ENCODE peak calls at places on chromosomes 7 and 10, in five cellular contexts. G is fibroblast of mammary gland, O is nephron progenitor cell, B is upper lobe of right lung, E is hepatocyte. D is an unnamed sample.

GRCh38 chr10:48468866-48469511 is 135.9 kb downstream of the ARHGAP22 start:
- DNase-seq in O (no peak), G (no peak), B (peak), E (no peak), D (peak)

GRCh38 chr10:63346015-63346441 is 119.7 kb downstream of the JMJD1C start:
- DNase-seq in B (no peak), G (peak), O (no peak), E (no peak), D (no peak)

GRCh38 chr10:112258407-112258806 is 24.8 kb upstream of the TECTB start:
- DNase-seq in B (no peak), O (no peak), G (no peak), E (no peak), D (no peak)

GRCh38 chr10:102801978-102802377 is 35.2 kb downstream of the CYP17A1 start:
- DNase-seq in E (no peak), G (no peak), B (no peak), O (no peak), D (no peak)

GRCh38 chr7:113945018-113945938 is 26.5 kb upstream of the PPP1R3A start:
- DNase-seq in B (no peak), O (no peak), E (no peak), G (no peak), D (no peak)

GRCh38 chr10:17290226-17290625 is 62.2 kb downstream of the VIM start:
- DNase-seq in G (peak), O (no peak), E (no peak), B (no peak), D (no peak)

GRCh38 chr7:85186521-85187241 is at the start of gene SEMA3D:
- DNase-seq in E (peak), B (peak), O (peak), G (peak), D (peak)

GRCh38 chr10:45180946-45181439 is 134.4 kb downstream of the OR13A1 start:
- DNase-seq in O (no peak), G (no peak), B (no peak), E (no peak), D (no peak)

GRCh38 chr7:102469972-102470825 is 5.4 kb downstream of the LRWD1 start:
- DNase-seq in G (no peak), B (no peak), O (peak), E (no peak), D (peak)

GRCh38 chr7:74324499-74325229 is 35.5 kb downstream of the CLIP2 start:
- DNase-seq in B (no peak), G (no peak), E (no peak), O (no peak), D (no peak)

GRCh38 chr7:136687693-136688322 is 180.6 kb upstream of the CHRM2 start:
- DNase-seq in O (peak), G (peak), B (no peak), E (peak), D (no peak)

GRCh38 chr10:60463726-60464125 is 74.1 kb upstream of the ANK3 start:
- DNase-seq in O (no peak), B (no peak), E (no peak), G (no peak), D (no peak)

GRCh38 chr10:14673189-14673947 is 101.3 kb downstream of the FAM107B start:
- DNase-seq in O (no peak), G (peak), B (no peak), E (peak), D (no peak)
- TF ChIP-seq CTCF in O (no peak), G (no peak), B (no peak), E (no peak), D (no peak)

GRCh38 chr10:91206427-91206826 is 14.0 kb upstream of the PCGF5 start:
- DNase-seq in E (no peak), O (no peak), G (no peak), B (no peak), D (no peak)

GRCh38 chr10:91206837-91207474 is 13.5 kb upstream of the PCGF5 start:
- DNase-seq in E (no peak), G (no peak), O (no peak), B (no peak), D (no peak)

GRCh38 chr10:91210435-91210834 is 10.0 kb upstream of the PCGF5 start:
- DNase-seq in E (peak), O (no peak), B (peak), G (no peak), D (no peak)

GRCh38 chr10:91210014-91210413 is 10.4 kb upstream of the PCGF5 start:
- DNase-seq in O (no peak), B (no peak), G (no peak), E (no peak), D (no peak)

GRCh38 chr10:91208645-91209044 is 11.8 kb upstream of the PCGF5 start:
- DNase-seq in O (no peak), B (no peak), E (no peak), G (no peak), D (no peak)
- TF ChIP-seq CTCF in O (no peak), B (no peak), E (no peak), G (peak), D (no peak)

DNA sequence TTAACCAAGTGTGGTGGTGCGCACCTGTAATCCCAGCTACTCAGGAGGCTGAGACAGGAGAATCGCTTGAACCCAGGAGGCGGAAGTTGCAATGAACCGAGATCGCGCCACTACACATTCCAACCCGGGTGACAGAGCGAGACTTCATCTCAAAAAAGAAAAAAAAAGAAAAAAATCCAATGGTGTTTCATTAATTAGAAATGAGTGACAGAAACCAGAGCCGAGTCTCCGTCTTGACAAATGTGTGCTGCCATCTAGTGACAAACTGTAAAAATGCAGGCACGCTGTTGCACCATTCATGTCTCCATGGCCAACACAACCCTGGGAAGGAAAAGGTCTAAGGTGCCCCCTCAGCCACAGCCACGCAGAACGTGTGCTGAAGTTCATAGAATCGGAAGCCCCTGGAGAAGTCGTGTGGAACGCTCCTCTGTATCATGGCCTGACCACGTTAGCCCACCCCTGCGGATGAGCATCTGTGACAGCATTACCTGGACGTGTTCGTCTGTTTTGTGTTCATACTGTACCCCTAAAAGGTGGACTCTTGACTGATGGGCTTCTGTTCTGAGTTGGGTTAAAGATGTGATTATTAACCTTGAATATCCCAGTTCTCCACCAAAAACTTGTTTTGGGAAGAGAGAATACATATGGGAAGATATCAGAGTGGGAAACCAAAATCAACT is 94.9 kb downstream of the LYZL2 start:
- DNase-seq in G (peak), E (peak), O (peak), B (no peak), D (peak)
- TF ChIP-seq CTCF in G (peak), E (peak), O (peak), B (peak), D (peak)

GRCh38 chr7:16726189-16726588 is 27.4 kb upstream of the TSPAN13 start:
- DNase-seq in B (no peak), O (no peak), E (no peak), G (no peak), D (no peak)
- TF ChIP-seq CTCF in B (no peak), O (no peak), E (no peak), G (no peak), D (no peak)

GRCh38 chr7:36506820-36507219 is 117.2 kb downstream of the ANLN start:
- DNase-seq in E (no peak), B (no peak), O (no peak), G (peak), D (no peak)
- TF ChIP-seq CTCF in E (no peak), B (no peak), O (no peak), G (no peak), D (no peak)

DNA sequence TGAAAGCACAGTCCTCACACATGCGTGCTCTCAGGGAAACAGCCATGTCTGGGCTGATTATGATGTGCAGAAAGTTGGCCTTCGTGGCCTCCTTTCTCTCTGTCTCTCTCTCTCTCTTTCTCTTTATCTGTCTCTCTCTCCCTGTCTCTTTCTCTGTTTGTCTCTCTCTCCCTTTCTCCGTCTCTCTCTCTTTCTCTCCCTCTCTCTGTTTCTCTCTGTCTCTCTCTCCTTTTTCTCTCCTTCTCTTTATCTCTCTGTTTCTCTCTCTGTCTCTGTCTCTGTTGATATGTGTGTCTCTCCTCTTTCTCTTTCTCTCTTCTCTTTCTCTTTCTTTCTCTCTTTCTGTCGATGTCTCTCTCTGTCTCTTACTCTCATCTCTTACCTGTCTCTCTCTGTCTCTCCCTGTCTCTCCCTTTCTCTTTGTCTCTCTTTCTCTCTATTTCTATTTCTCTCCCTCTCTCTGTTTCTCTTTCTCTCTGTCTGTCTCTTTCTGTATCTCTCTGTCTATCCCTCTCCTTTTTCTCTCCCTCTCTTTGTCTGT is 105.4 kb upstream of the MPP7 start:
- DNase-seq in E (no peak), B (no peak), G (no peak), O (no peak), D (no peak)
- TF ChIP-seq CTCF in E (no peak), B (no peak), G (no peak), O (no peak), D (no peak)

DNA sequence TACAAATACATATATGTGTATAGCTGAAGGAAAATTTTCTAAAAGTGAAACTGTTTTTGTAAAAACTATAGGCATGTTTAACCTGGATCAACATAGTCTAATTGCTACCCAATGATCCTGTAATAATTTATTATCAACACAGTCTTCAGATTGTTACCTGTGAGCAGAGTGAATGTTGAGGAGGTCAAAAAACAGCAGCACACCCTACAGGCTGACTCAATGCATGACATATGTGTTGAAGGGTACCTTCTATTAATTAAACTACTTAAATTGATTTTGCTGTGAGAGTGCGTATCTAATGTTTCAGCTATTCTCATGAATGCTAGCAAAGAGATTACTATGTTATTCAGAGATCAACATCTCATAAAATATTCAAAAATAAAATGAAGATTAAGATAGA is 411.4 kb downstream of the TNS3 start:
- DNase-seq in O (no peak), E (no peak), B (no peak), G (no peak), D (no peak)
- TF ChIP-seq CTCF in O (peak), E (peak), B (peak), G (peak), D (no peak)

DNA sequence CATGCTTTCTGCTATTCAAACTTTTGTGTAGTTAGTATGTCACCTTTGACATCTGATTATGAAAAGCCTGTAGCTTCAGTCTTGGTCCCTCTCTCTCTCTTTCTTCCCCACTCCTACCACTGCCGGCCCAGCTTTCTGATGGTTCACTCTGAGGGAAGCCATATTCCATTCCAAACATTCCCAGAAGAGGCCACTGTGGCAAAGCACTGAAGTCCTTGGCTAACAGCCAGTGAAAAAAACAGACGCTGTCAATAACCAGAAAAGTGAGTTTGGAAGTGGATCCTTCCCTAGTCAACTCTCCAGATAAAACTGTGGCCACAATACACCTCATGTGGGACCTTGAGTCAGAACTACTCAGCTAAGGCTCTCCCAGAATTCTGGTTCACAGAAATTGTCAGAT is 950.7 kb upstream of the PHF14 start:
- DNase-seq in E (peak), G (no peak), O (peak), B (no peak), D (no peak)
- TF ChIP-seq CTCF in E (peak), G (no peak), O (peak), B (peak), D (peak)